ENCODE peak calls at places on chromosomes 13 and 19, in six cellular contexts. One of them, this sample, is unnamed.

GRCh38 chr19:1362385-1363257 is 21.1 kb upstream of the NDUFS7 start:
- DNase-seq in A549: no peak
- DNase-seq in sigmoid colon: no peak
- DNase-seq in psoas muscle: no peak
- DNase-seq in body of pancreas: no peak
- DNase-seq in cardiac muscle cell: no peak
- DNase-seq in this sample: no peak

GRCh38 chr19:48421548-48421947 is 24.2 kb upstream of the GRWD1 start:
- DNase-seq in A549: no peak
- DNase-seq in sigmoid colon: no peak
- DNase-seq in psoas muscle: no peak
- DNase-seq in body of pancreas: peak; percentile 5
- DNase-seq in cardiac muscle cell: no peak
- DNase-seq in this sample: no peak

GRCh38 chr19:42480335-42481095 is 37.8 kb upstream of the CXCL17 start:
- DNase-seq in A549: no peak
- DNase-seq in sigmoid colon: no peak
- DNase-seq in psoas muscle: no peak
- DNase-seq in body of pancreas: peak; percentile 50
- DNase-seq in cardiac muscle cell: no peak
- DNase-seq in this sample: no peak

GRCh38 chr13:30338952-30339351 is 31.6 kb upstream of the KATNAL1 start:
- DNase-seq in A549: no peak
- DNase-seq in sigmoid colon: no peak
- DNase-seq in psoas muscle: no peak
- DNase-seq in body of pancreas: no peak
- DNase-seq in cardiac muscle cell: no peak
- DNase-seq in this sample: no peak

GRCh38 chr13:21218351-21219043 is 42.0 kb downstream of the MRPL57 start:
- DNase-seq in A549: no peak
- DNase-seq in sigmoid colon: no peak
- DNase-seq in psoas muscle: no peak
- DNase-seq in body of pancreas: no peak
- DNase-seq in cardiac muscle cell: no peak
- DNase-seq in this sample: no peak

GRCh38 chr19:30390356-30390988 is 18.3 kb downstream of the ZNF536 start:
- DNase-seq in A549: no peak
- DNase-seq in sigmoid colon: no peak
- DNase-seq in psoas muscle: no peak
- DNase-seq in body of pancreas: no peak
- DNase-seq in cardiac muscle cell: no peak
- DNase-seq in this sample: no peak

GRCh38 chr13:38697628-38698333 is 10.9 kb downstream of the FREM2 start:
- DNase-seq in A549: no peak
- DNase-seq in sigmoid colon: no peak
- DNase-seq in psoas muscle: no peak
- DNase-seq in body of pancreas: no peak
- DNase-seq in cardiac muscle cell: peak; percentile 40
- DNase-seq in this sample: no peak

GRCh38 chr13:75402787-75403186 is 79.2 kb downstream of the TBC1D4 start:
- DNase-seq in A549: no peak
- DNase-seq in sigmoid colon: no peak
- DNase-seq in psoas muscle: peak; percentile 61
- DNase-seq in body of pancreas: no peak
- DNase-seq in cardiac muscle cell: peak; percentile 91
- DNase-seq in this sample: no peak

GRCh38 chr13:101242720-101243119 is 173.6 kb downstream of the NALCN start:
- DNase-seq in A549: no peak
- DNase-seq in sigmoid colon: no peak
- DNase-seq in psoas muscle: no peak
- DNase-seq in body of pancreas: no peak
- DNase-seq in cardiac muscle cell: no peak
- DNase-seq in this sample: no peak

GRCh38 chr19:48069435-48069834 is 25.6 kb upstream of the CABP5 start:
- DNase-seq in A549: peak; percentile 40
- DNase-seq in sigmoid colon: no peak
- DNase-seq in psoas muscle: no peak
- DNase-seq in body of pancreas: no peak
- DNase-seq in cardiac muscle cell: no peak
- DNase-seq in this sample: no peak

GRCh38 chr13:40124648-40125045 is 469.2 kb downstream of the COG6 start:
- DNase-seq in A549: no peak
- DNase-seq in sigmoid colon: no peak
- DNase-seq in psoas muscle: no peak
- DNase-seq in body of pancreas: no peak
- DNase-seq in cardiac muscle cell: no peak
- DNase-seq in this sample: no peak

GRCh38 chr13:40126301-40127085 is 471.0 kb downstream of the COG6 start:
- DNase-seq in A549: no peak
- DNase-seq in sigmoid colon: no peak
- DNase-seq in psoas muscle: no peak
- DNase-seq in body of pancreas: no peak
- DNase-seq in cardiac muscle cell: no peak
- DNase-seq in this sample: no peak

GRCh38 chr13:40123962-40124647 is 468.6 kb downstream of the COG6 start:
- DNase-seq in A549: no peak
- DNase-seq in sigmoid colon: no peak
- DNase-seq in psoas muscle: no peak
- DNase-seq in body of pancreas: no peak
- DNase-seq in cardiac muscle cell: no peak
- DNase-seq in this sample: no peak

GRCh38 chr13:40127476-40127875 is 472.0 kb downstream of the COG6 start:
- DNase-seq in A549: no peak
- DNase-seq in sigmoid colon: no peak
- DNase-seq in psoas muscle: no peak
- DNase-seq in body of pancreas: no peak
- DNase-seq in cardiac muscle cell: no peak
- DNase-seq in this sample: no peak

GRCh38 chr13:40125336-40125735 is 469.9 kb downstream of the COG6 start:
- DNase-seq in A549: no peak
- DNase-seq in sigmoid colon: no peak
- DNase-seq in psoas muscle: no peak
- DNase-seq in body of pancreas: no peak
- DNase-seq in cardiac muscle cell: no peak
- DNase-seq in this sample: no peak
- TF ChIP-seq CTCF in A549: no peak
- TF ChIP-seq CTCF in sigmoid colon: no peak
- TF ChIP-seq CTCF in psoas muscle: no peak
- TF ChIP-seq CTCF in body of pancreas: no peak
- TF ChIP-seq CTCF in cardiac muscle cell: no peak
- TF ChIP-seq CTCF in this sample: no peak

DNA sequence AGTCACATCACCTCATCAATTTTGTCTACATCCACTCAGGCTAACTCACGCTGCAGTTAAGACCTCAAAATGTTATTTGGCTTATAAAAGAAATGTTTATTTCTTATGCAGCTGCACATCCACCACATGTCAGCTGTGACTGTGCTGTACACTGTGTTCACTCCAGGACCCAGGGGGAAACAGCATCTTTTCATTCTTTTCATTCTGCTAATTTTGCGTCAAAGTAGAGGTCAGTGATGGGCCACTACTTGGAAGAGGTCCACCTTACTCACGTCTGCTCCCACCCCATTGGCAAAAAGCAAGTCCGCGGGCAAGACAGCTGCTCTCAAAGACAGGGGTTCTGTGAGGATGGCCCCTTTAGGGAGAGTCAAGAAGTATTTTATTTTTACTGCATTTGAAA is 4.5 kb upstream of the DCT start:
- DNase-seq in A549: no peak
- DNase-seq in sigmoid colon: no peak
- DNase-seq in psoas muscle: peak; percentile 60
- DNase-seq in body of pancreas: no peak
- DNase-seq in cardiac muscle cell: no peak
- DNase-seq in this sample: no peak
- TF ChIP-seq CTCF in A549: no peak
- TF ChIP-seq CTCF in sigmoid colon: no peak
- TF ChIP-seq CTCF in psoas muscle: no peak
- TF ChIP-seq CTCF in body of pancreas: no peak
- TF ChIP-seq CTCF in cardiac muscle cell: no peak
- TF ChIP-seq CTCF in this sample: no peak

GRCh38 chr13:40181203-40181845 is 485.1 kb downstream of the FOXO1 start:
- DNase-seq in A549: no peak
- DNase-seq in sigmoid colon: no peak
- DNase-seq in psoas muscle: no peak
- DNase-seq in body of pancreas: peak; percentile 75
- DNase-seq in cardiac muscle cell: peak; percentile 9
- DNase-seq in this sample: no peak

GRCh38 chr13:40178130-40178529 is 488.3 kb downstream of the FOXO1 start:
- DNase-seq in A549: no peak
- DNase-seq in sigmoid colon: no peak
- DNase-seq in psoas muscle: no peak
- DNase-seq in body of pancreas: no peak
- DNase-seq in cardiac muscle cell: no peak
- DNase-seq in this sample: no peak

GRCh38 chr13:40180776-40181175 is 485.7 kb downstream of the FOXO1 start:
- DNase-seq in A549: no peak
- DNase-seq in sigmoid colon: no peak
- DNase-seq in psoas muscle: no peak
- DNase-seq in body of pancreas: no peak
- DNase-seq in cardiac muscle cell: no peak
- DNase-seq in this sample: no peak

GRCh38 chr13:40179882-40180281 is 486.6 kb downstream of the FOXO1 start:
- DNase-seq in A549: no peak
- DNase-seq in sigmoid colon: no peak
- DNase-seq in psoas muscle: no peak
- DNase-seq in body of pancreas: peak; percentile 79
- DNase-seq in cardiac muscle cell: no peak
- DNase-seq in this sample: no peak

DNA sequence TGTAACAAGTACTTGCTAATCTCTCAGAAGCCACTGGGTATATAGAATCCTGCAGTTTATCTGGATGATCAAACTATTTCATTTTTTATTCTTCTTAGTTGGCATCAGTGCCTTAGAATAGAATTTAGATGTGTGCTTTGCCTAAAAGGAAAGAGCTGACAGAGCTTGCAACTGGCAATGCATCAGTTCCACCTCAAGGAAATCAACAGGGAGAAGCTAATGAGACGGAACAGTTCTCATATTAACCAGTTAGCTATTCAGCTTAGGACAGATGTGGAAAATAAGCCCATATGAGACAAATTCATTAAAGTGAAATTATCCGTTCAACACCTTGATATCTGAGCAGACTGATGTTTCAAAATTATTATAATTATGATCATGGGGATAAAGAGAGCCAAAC is 487.0 kb downstream of the FOXO1 start:
- DNase-seq in A549: no peak
- DNase-seq in sigmoid colon: no peak
- DNase-seq in psoas muscle: no peak
- DNase-seq in body of pancreas: no peak
- DNase-seq in cardiac muscle cell: no peak
- DNase-seq in this sample: no peak
- TF ChIP-seq CTCF in A549: no peak
- TF ChIP-seq CTCF in sigmoid colon: no peak
- TF ChIP-seq CTCF in psoas muscle: no peak
- TF ChIP-seq CTCF in body of pancreas: no peak
- TF ChIP-seq CTCF in cardiac muscle cell: no peak
- TF ChIP-seq CTCF in this sample: no peak

GRCh38 chr13:20001351-20001750 is 42.8 kb downstream of the ZMYM2 start:
- DNase-seq in A549: no peak
- DNase-seq in sigmoid colon: no peak
- DNase-seq in psoas muscle: no peak
- DNase-seq in body of pancreas: no peak
- DNase-seq in cardiac muscle cell: no peak
- DNase-seq in this sample: no peak
- TF ChIP-seq CTCF in A549: no peak
- TF ChIP-seq CTCF in sigmoid colon: no peak
- TF ChIP-seq CTCF in psoas muscle: no peak
- TF ChIP-seq CTCF in body of pancreas: no peak
- TF ChIP-seq CTCF in cardiac muscle cell: no peak
- TF ChIP-seq CTCF in this sample: no peak

GRCh38 chr19:32317045-32317444 is 28.4 kb upstream of the ZNF507 start:
- DNase-seq in A549: no peak
- DNase-seq in sigmoid colon: no peak
- DNase-seq in psoas muscle: no peak
- DNase-seq in body of pancreas: no peak
- DNase-seq in cardiac muscle cell: no peak
- DNase-seq in this sample: no peak

GRCh38 chr19:32316034-32316433 is 29.4 kb upstream of the ZNF507 start:
- DNase-seq in A549: no peak
- DNase-seq in sigmoid colon: no peak
- DNase-seq in psoas muscle: no peak
- DNase-seq in body of pancreas: no peak
- DNase-seq in cardiac muscle cell: peak; percentile 34
- DNase-seq in this sample: no peak

GRCh38 chr19:32313866-32314265 is 31.5 kb upstream of the ZNF507 start:
- DNase-seq in A549: no peak
- DNase-seq in sigmoid colon: no peak
- DNase-seq in psoas muscle: no peak
- DNase-seq in body of pancreas: no peak
- DNase-seq in cardiac muscle cell: no peak
- DNase-seq in this sample: no peak

GRCh38 chr19:32322541-32322940 is 22.9 kb upstream of the ZNF507 start:
- DNase-seq in A549: no peak
- DNase-seq in sigmoid colon: no peak
- DNase-seq in psoas muscle: no peak
- DNase-seq in body of pancreas: no peak
- DNase-seq in cardiac muscle cell: no peak
- DNase-seq in this sample: no peak

GRCh38 chr19:32318884-32319520 is 26.4 kb upstream of the ZNF507 start:
- DNase-seq in A549: peak; percentile 75
- DNase-seq in sigmoid colon: no peak
- DNase-seq in psoas muscle: no peak
- DNase-seq in body of pancreas: peak; percentile 14
- DNase-seq in cardiac muscle cell: peak; percentile 42
- DNase-seq in this sample: peak; percentile 52
- TF ChIP-seq CTCF in A549: peak; percentile 37
- TF ChIP-seq CTCF in sigmoid colon: no peak
- TF ChIP-seq CTCF in psoas muscle: no peak
- TF ChIP-seq CTCF in body of pancreas: peak; percentile 21
- TF ChIP-seq CTCF in cardiac muscle cell: peak; percentile 2
- TF ChIP-seq CTCF in this sample: peak; percentile 28

GRCh38 chr13:76792680-76793334 is 93.4 kb downstream of the KCTD12 start:
- DNase-seq in A549: no peak
- DNase-seq in sigmoid colon: peak; percentile 71
- DNase-seq in psoas muscle: no peak
- DNase-seq in body of pancreas: peak; percentile 13
- DNase-seq in cardiac muscle cell: no peak
- DNase-seq in this sample: no peak
- TF ChIP-seq CTCF in A549: no peak
- TF ChIP-seq CTCF in sigmoid colon: no peak
- TF ChIP-seq CTCF in psoas muscle: no peak
- TF ChIP-seq CTCF in body of pancreas: no peak
- TF ChIP-seq CTCF in cardiac muscle cell: peak; percentile 12
- TF ChIP-seq CTCF in this sample: no peak

GRCh38 chr13:112363867-112364528 is 12.2 kb upstream of the SPACA7 start:
- DNase-seq in A549: no peak
- DNase-seq in sigmoid colon: no peak
- DNase-seq in psoas muscle: no peak
- DNase-seq in body of pancreas: no peak
- DNase-seq in cardiac muscle cell: no peak
- DNase-seq in this sample: no peak
- TF ChIP-seq CTCF in A549: no peak
- TF ChIP-seq CTCF in sigmoid colon: no peak
- TF ChIP-seq CTCF in psoas muscle: no peak
- TF ChIP-seq CTCF in body of pancreas: no peak
- TF ChIP-seq CTCF in cardiac muscle cell: no peak
- TF ChIP-seq CTCF in this sample: no peak

This sample was measured in glutamatergic neuron.